ENCODE peak calls at places on chromosomes 11 and 22, in six cellular contexts. I is fibroblast of lung, G is left ventricle myocardium superior, R is hepatocyte, Z is WTC11, M is GM10248. N is an unnamed sample.

GRCh38 chr11:86182976-86183584 is 61.5 kb upstream of the EED start:
- DNase-seq in I (peak), G (no peak), R (peak), Z (no peak), M (no peak), N (peak)

GRCh38 chr11:69382131-69383128 is 88.5 kb downstream of the MYEOV start:
- DNase-seq in I (no peak), G (peak), R (no peak), Z (peak), M (no peak), N (peak)

GRCh38 chr11:64606796-64607380 is 15.9 kb downstream of the SLC22A12 start:
- DNase-seq in I (no peak), G (no peak), R (no peak), Z (no peak), M (no peak), N (no peak)

GRCh38 chr11:2912038-2912410 is 17.2 kb downstream of the PHLDA2 start:
- DNase-seq in I (no peak), G (no peak), R (no peak), Z (no peak), M (no peak), N (no peak)

GRCh38 chr22:39622881-39623367 is 52.4 kb downstream of the CACNA1I start:
- DNase-seq in I (peak), G (peak), R (peak), Z (peak), M (peak), N (peak)

GRCh38 chr11:116334596-116334995 is 438.2 kb downstream of the BUD13 start:
- DNase-seq in I (no peak), G (no peak), R (no peak), Z (no peak), M (no peak), N (no peak)

GRCh38 chr11:76269247-76269646 is 62.9 kb upstream of the WNT11 start:
- DNase-seq in I (no peak), G (peak), R (peak), Z (no peak), M (no peak), N (no peak)

GRCh38 chr11:35798423-35798822 is 135.8 kb downstream of the TRIM44 start:
- DNase-seq in I (peak), G (no peak), R (no peak), Z (no peak), M (no peak), N (no peak)

GRCh38 chr22:46578251-46578823 is 40.9 kb upstream of the CELSR1 start:
- DNase-seq in I (no peak), G (peak), R (peak), Z (no peak), M (no peak), N (peak)

GRCh38 chr11:128759597-128759996 is 65.7 kb downstream of the FLI1 start:
- DNase-seq in I (peak), G (no peak), R (peak), Z (no peak), M (no peak), N (no peak)

GRCh38 chr11:69030324-69030723 is 17.3 kb upstream of the MRGPRF start:
- DNase-seq in I (no peak), G (no peak), R (no peak), Z (no peak), M (no peak), N (no peak)

GRCh38 chr22:33142282-33142681 is 84.1 kb upstream of the SYN3 start:
- DNase-seq in I (no peak), G (no peak), R (no peak), Z (no peak), M (no peak), N (no peak)

GRCh38 chr11:125376856-125377255 is 119.2 kb downstream of the FEZ1 start:
- DNase-seq in I (peak), G (no peak), R (no peak), Z (no peak), M (no peak), N (no peak)

GRCh38 chr11:61294717-61295595 is at the start of gene VWCE:
- DNase-seq in I (peak), G (peak), R (peak), Z (peak), M (peak), N (peak)

GRCh38 chr11:64866173-64866491 is 12.3 kb downstream of the EHD1 start:
- DNase-seq in I (no peak), G (no peak), R (no peak), Z (no peak), M (no peak), N (no peak)

GRCh38 chr22:19166421-19166820 is 12.1 kb downstream of the SLC25A1 start:
- DNase-seq in I (no peak), G (no peak), R (no peak), Z (no peak), M (no peak), N (no peak)

GRCh38 chr11:21037836-21038235 is 368.4 kb downstream of the NELL1 start:
- DNase-seq in I (no peak), G (no peak), R (no peak), Z (no peak), M (no peak), N (no peak)

GRCh38 chr11:123035831-123036230 is 26.1 kb downstream of the HSPA8 start:
- DNase-seq in I (no peak), G (no peak), R (no peak), Z (no peak), M (no peak), N (no peak)

GRCh38 chr11:61162092-61162935 is 1.1 kb upstream of the VPS37C start:
- DNase-seq in I (peak), G (no peak), R (peak), Z (no peak), M (no peak), N (no peak)

GRCh38 chr11:112961751-112962747 is 829 bp downstream of the NCAM1 start:
- DNase-seq in I (no peak), G (peak), R (peak), Z (peak), M (peak), N (peak)

GRCh38 chr11:1928891-1929541 is 9.5 kb downstream of the TNNT3 start:
- DNase-seq in I (no peak), G (peak), R (no peak), Z (no peak), M (no peak), N (no peak)

GRCh38 chr11:82003671-82004148 is 730.0 kb downstream of the FAM181B start:
- DNase-seq in I (peak), G (no peak), R (peak), Z (no peak), M (no peak), N (no peak)

GRCh38 chr11:3088806-3089205 is 31.6 kb upstream of the CARS1 start:
- DNase-seq in I (no peak), G (no peak), R (no peak), Z (no peak), M (peak), N (no peak)

GRCh38 chr11:10373340-10373739 is 68.5 kb downstream of the ADM start:
- DNase-seq in I (peak), G (no peak), R (no peak), Z (no peak), M (no peak), N (no peak)

GRCh38 chr11:72066855-72067254 is 13.5 kb downstream of the NUMA1 start:
- DNase-seq in I (no peak), G (no peak), R (no peak), Z (no peak), M (no peak), N (no peak)

GRCh38 chr11:132042296-132042695 is 671.9 kb downstream of the NTM start:
- DNase-seq in I (no peak), G (no peak), R (no peak), Z (no peak), M (no peak), N (no peak)

GRCh38 chr11:2249191-2249916 is 21.0 kb downstream of the ASCL2 start:
- DNase-seq in I (no peak), G (no peak), R (no peak), Z (no peak), M (no peak), N (no peak)